ENCODE peak calls at places on chromosomes 3 and 15, in six cellular contexts. E, F, Y, V, W and S are unnamed samples.
A peak's percentile ranks its signal among the peaks of the same experiment; 100 is the strongest.

GRCh38 chr3:38334656-38335055 is 11.9 kb upstream of the XYLB start:
- DNase-seq in E (no peak), F (no peak), Y (no peak), V (peak; percentile 76), W (no peak), S (no peak)

GRCh38 chr3:180085122-180085710 is 48.5 kb upstream of the PEX5L start:
- DNase-seq in E (no peak), F (no peak), Y (no peak), V (no peak), W (no peak), S (no peak)

GRCh38 chr15:39582286-39582976 is 1.6 kb downstream of the THBS1 start:
- DNase-seq in E (no peak), F (no peak), Y (no peak), V (peak; percentile 60), W (peak; percentile 86), S (no peak)

GRCh38 chr3:58564456-58565160 is 12.6 kb downstream of the FAM107A start:
- DNase-seq in E (no peak), F (no peak), Y (no peak), V (peak; percentile 54), W (no peak), S (no peak)

GRCh38 chr3:39180546-39181346 is 11.6 kb downstream of the XIRP1 start:
- DNase-seq in E (peak; percentile 79), F (peak; percentile 76), Y (peak; percentile 97), V (peak; percentile 76), W (peak; percentile 96), S (peak; percentile 81)

GRCh38 chr3:43621406-43621973 is 321 bp downstream of the ANO10 start:
- DNase-seq in E (no peak), F (no peak), Y (no peak), V (no peak), W (no peak), S (peak; percentile 17)

GRCh38 chr3:189340680-189341460 is 169.1 kb downstream of the TPRG1 start:
- DNase-seq in E (no peak), F (no peak), Y (no peak), V (peak; percentile 17), W (no peak), S (no peak)

GRCh38 chr3:72629191-72629611 is 219.0 kb downstream of the SHQ1 start:
- DNase-seq in E (no peak), F (no peak), Y (peak; percentile 39), V (no peak), W (no peak), S (no peak)

GRCh38 chr15:42363942-42364341 is 4.6 kb downstream of the CAPN3 start:
- DNase-seq in E (no peak), F (no peak), Y (no peak), V (no peak), W (no peak), S (no peak)

GRCh38 chr3:107633327-107634141 is 110.8 kb downstream of the BBX start:
- DNase-seq in E (no peak), F (no peak), Y (peak; percentile 48), V (no peak), W (no peak), S (no peak)

GRCh38 chr3:194321666-194322640 is 29.2 kb downstream of the CPN2 start:
- DNase-seq in E (no peak), F (peak; percentile 50), Y (no peak), V (no peak), W (no peak), S (no peak)

GRCh38 chr15:101449471-101450425 is 39.8 kb downstream of the PCSK6 start:
- DNase-seq in E (no peak), F (no peak), Y (no peak), V (no peak), W (peak; percentile 57), S (no peak)

GRCh38 chr3:32856355-32856889 is 38.6 kb downstream of the TRIM71 start:
- DNase-seq in E (no peak), F (no peak), Y (no peak), V (peak; percentile 45), W (no peak), S (no peak)

GRCh38 chr3:41525288-41526064 is 326.2 kb downstream of the CTNNB1 start:
- DNase-seq in E (no peak), F (no peak), Y (peak; percentile 30), V (no peak), W (no peak), S (no peak)

GRCh38 chr3:35944915-35945710 is 305.8 kb downstream of the ARPP21 start:
- DNase-seq in E (no peak), F (no peak), Y (no peak), V (peak; percentile 44), W (no peak), S (no peak)

GRCh38 chr15:62456011-62456920 is 291.2 kb upstream of the C2CD4B start:
- DNase-seq in E (no peak), F (no peak), Y (no peak), V (no peak), W (peak; percentile 37), S (no peak)

GRCh38 chr3:40350529-40350928 is 36.5 kb upstream of the ENTPD3 start:
- DNase-seq in E (no peak), F (no peak), Y (no peak), V (no peak), W (no peak), S (no peak)

GRCh38 chr3:175129126-175129525 is 270.0 kb downstream of the NAALADL2 start:
- DNase-seq in E (no peak), F (no peak), Y (no peak), V (peak; percentile 56), W (no peak), S (no peak)

GRCh38 chr15:42919794-42920280 is 741 bp downstream of the TTBK2 start:
- DNase-seq in E (no peak), F (no peak), Y (peak; percentile 18), V (peak; percentile 41), W (peak; percentile 66), S (no peak)

GRCh38 chr3:24128195-24129005 is 183.3 kb downstream of the NR1D2 start:
- DNase-seq in E (no peak), F (no peak), Y (no peak), V (peak; percentile 90), W (no peak), S (no peak)

GRCh38 chr3:111999924-112000835 is 1.5 kb downstream of the TAGLN3 start:
- DNase-seq in E (no peak), F (no peak), Y (no peak), V (no peak), W (no peak), S (no peak)

DNA sequence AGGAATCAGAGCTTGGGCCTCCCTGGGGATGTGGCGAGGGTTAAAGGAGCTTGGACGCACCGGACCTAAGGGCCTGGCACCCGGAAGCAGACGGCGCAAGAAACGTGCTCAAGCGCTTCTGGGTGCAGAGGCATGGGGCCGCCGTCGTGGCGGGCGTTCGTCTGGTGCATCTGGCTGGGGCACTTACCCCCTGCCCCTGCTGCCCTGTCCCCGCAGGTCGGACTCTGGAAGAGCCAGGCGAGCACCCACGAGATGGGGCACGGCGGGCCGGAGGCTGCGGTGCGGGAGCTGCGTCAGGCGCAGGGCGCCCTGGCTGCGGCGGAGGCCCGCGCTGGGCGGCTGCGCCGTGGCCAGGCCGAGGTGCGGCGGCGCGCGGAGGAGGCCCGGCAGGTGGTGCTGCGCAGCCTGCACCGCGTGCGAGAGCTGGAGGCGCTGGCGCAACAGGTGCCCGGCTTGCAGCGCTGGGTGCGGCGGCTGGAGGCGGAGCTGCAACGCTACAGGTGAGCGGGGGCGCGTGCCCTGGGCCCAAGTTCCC is 2.5 kb downstream of the EFCC1 start:
- DNase-seq in E (no peak), F (no peak), Y (no peak), V (no peak), W (no peak), S (peak; percentile 58)
- TF ChIP-seq CTCF in E (no peak), F (no peak), Y (no peak), V (no peak), W (no peak), S (peak; percentile 51)

GRCh38 chr3:50255251-50255615 is 13.7 kb upstream of the SEMA3B start:
- DNase-seq in E (no peak), F (no peak), Y (no peak), V (no peak), W (no peak), S (no peak)

GRCh38 chr3:50258979-50259378 is 10.0 kb upstream of the SEMA3B start:
- DNase-seq in E (no peak), F (no peak), Y (no peak), V (no peak), W (no peak), S (no peak)

GRCh38 chr3:50257990-50258389 is 11.0 kb upstream of the SEMA3B start:
- DNase-seq in E (no peak), F (no peak), Y (no peak), V (no peak), W (no peak), S (no peak)

GRCh38 chr3:50259432-50260026 is 9.4 kb upstream of the SEMA3B start:
- DNase-seq in E (no peak), F (no peak), Y (no peak), V (no peak), W (peak; percentile 74), S (no peak)

GRCh38 chr3:50256978-50257890 is 11.7 kb upstream of the SEMA3B start:
- DNase-seq in E (no peak), F (no peak), Y (no peak), V (no peak), W (no peak), S (no peak)
- TF ChIP-seq CTCF in E (peak; percentile 28), F (peak; percentile 31), Y (no peak), V (peak; percentile 60), W (peak; percentile 34), S (peak; percentile 65)

GRCh38 chr15:66960519-66960918 is 104.9 kb upstream of the SMAD3 start:
- DNase-seq in E (no peak), F (no peak), Y (no peak), V (no peak), W (no peak), S (no peak)

GRCh38 chr15:66961901-66962300 is 103.5 kb upstream of the SMAD3 start:
- DNase-seq in E (no peak), F (no peak), Y (no peak), V (no peak), W (no peak), S (no peak)

GRCh38 chr15:66956672-66957540 is 108.5 kb upstream of the SMAD3 start:
- DNase-seq in E (no peak), F (no peak), Y (no peak), V (no peak), W (no peak), S (no peak)

GRCh38 chr15:66961407-66961884 is 104.0 kb upstream of the SMAD3 start:
- DNase-seq in E (no peak), F (no peak), Y (no peak), V (peak; percentile 41), W (no peak), S (no peak)

DNA sequence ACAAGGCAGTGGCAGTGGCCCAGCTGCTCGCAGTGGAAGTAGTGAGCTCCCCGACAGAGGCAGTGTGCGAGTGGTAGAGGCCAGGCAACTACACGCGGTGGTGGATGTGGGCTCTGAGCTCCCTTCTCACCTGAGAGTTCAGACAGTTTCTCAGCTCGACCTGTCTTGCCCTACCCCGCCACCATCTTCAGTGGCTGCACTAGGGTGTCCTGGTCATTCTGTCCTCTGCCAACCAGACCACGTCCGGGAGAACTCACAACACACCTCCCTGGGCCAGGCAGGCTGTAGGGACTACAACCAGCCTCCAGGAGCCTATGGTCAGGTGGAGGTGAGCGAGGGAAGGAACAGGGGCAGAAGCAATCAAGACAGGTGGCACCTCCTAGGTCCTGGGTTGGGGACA is 106.3 kb upstream of the SMAD3 start:
- DNase-seq in E (no peak), F (no peak), Y (no peak), V (no peak), W (no peak), S (no peak)
- TF ChIP-seq CTCF in E (no peak), F (no peak), Y (no peak), V (no peak), W (no peak), S (no peak)

GRCh38 chr15:37133619-37134018 is 33.3 kb upstream of the MEIS2 start:
- DNase-seq in E (no peak), F (no peak), Y (no peak), V (peak; percentile 59), W (no peak), S (no peak)
- TF ChIP-seq CTCF in E (no peak), F (peak; percentile 57), Y (no peak), V (peak; percentile 54), W (no peak), S (no peak)